ENCODE peak calls at places on chromosomes 6 and 20, in ten cellular contexts. H is ovary, A is small intestine, B is transverse colon, E is neuronal stem cell, U is tibial artery, Y is IMR-90, Q is pancreas, S is GM12865, Z is AG04449. X is an unnamed sample.

GRCh38 chr6:40710626-40711354 is 123.6 kb upstream of the LRFN2 start:
- DNase-seq in H (no peak), A (no peak), B (no peak), E (no peak), U (no peak), Y (no peak), Q (no peak), S (peak), Z (no peak), X (no peak)

GRCh38 chr6:26195924-26196845 is 109.0 kb downstream of the HFE start:
- DNase-seq in H (no peak), A (peak), B (peak), E (no peak), U (no peak), Y (peak), Q (no peak), S (peak), Z (no peak), X (no peak)

GRCh38 chr6:160174681-160175080 is 53.1 kb downstream of the SLC22A1 start:
- DNase-seq in H (no peak), A (no peak), B (no peak), E (no peak), U (no peak), Y (no peak), Q (no peak), S (no peak), Z (no peak), X (no peak)

GRCh38 chr20:50149481-50150254 is 3.9 kb downstream of the PEDS1 start:
- DNase-seq in H (no peak), A (peak), B (no peak), E (no peak), U (no peak), Y (no peak), Q (peak), S (no peak), Z (no peak), X (no peak)

GRCh38 chr20:19806806-19807691 is 49.0 kb downstream of the RIN2 start:
- DNase-seq in H (no peak), A (peak), B (no peak), E (no peak), U (no peak), Y (peak), Q (no peak), S (no peak), Z (no peak), X (no peak)

GRCh38 chr6:24147453-24148153 is 21.6 kb downstream of the NRSN1 start:
- DNase-seq in H (no peak), A (no peak), B (no peak), E (no peak), U (no peak), Y (no peak), Q (no peak), S (no peak), Z (no peak), X (no peak)

GRCh38 chr6:136600818-136601217 is 50.6 kb upstream of the MAP7 start:
- DNase-seq in H (no peak), A (no peak), B (no peak), E (no peak), U (no peak), Y (peak), Q (no peak), S (no peak), Z (no peak), X (no peak)

GRCh38 chr20:48750941-48751620 is 76.7 kb downstream of the PREX1 start:
- DNase-seq in H (no peak), A (peak), B (peak), E (peak), U (no peak), Y (no peak), Q (no peak), S (peak), Z (no peak), X (no peak)

GRCh38 chr6:90574610-90575009 is 12.3 kb downstream of the MAP3K7 start:
- DNase-seq in H (no peak), A (no peak), B (no peak), E (no peak), U (no peak), Y (peak), Q (no peak), S (no peak), Z (peak), X (peak)

GRCh38 chr20:37615507-37616425 is 78.1 kb upstream of the CTNNBL1 start:
- DNase-seq in H (no peak), A (peak), B (peak), E (peak), U (peak), Y (no peak), Q (no peak), S (peak), Z (no peak), X (no peak)

GRCh38 chr6:161584051-161584450 is 310.2 kb upstream of the AGPAT4 start:
- DNase-seq in H (no peak), A (no peak), B (no peak), E (no peak), U (no peak), Y (no peak), Q (no peak), S (no peak), Z (no peak), X (no peak)

GRCh38 chr6:134908906-134909516 is 40.9 kb downstream of the ALDH8A1 start:
- DNase-seq in H (peak), A (no peak), B (peak), E (no peak), U (peak), Y (peak), Q (no peak), S (no peak), Z (peak), X (peak)

GRCh38 chr20:41408986-41409385 is 42.4 kb upstream of the EMILIN3 start:
- DNase-seq in H (no peak), A (no peak), B (no peak), E (no peak), U (no peak), Y (no peak), Q (no peak), S (no peak), Z (no peak), X (no peak)

GRCh38 chr6:107713214-107713962 is 110.7 kb downstream of the SCML4 start:
- DNase-seq in H (no peak), A (no peak), B (no peak), E (no peak), U (no peak), Y (no peak), Q (no peak), S (peak), Z (no peak), X (no peak)

GRCh38 chr6:111817451-111818146 is 55.7 kb downstream of the FYN start:
- DNase-seq in H (no peak), A (no peak), B (no peak), E (no peak), U (peak), Y (no peak), Q (no peak), S (no peak), Z (no peak), X (no peak)

GRCh38 chr6:113732384-113732966 is 124.7 kb upstream of the MARCKS start:
- DNase-seq in H (peak), A (peak), B (no peak), E (peak), U (no peak), Y (peak), Q (peak), S (no peak), Z (no peak), X (peak)

GRCh38 chr6:130587778-130588520 is 222.1 kb downstream of the TMEM200A start:
- DNase-seq in H (no peak), A (no peak), B (no peak), E (no peak), U (no peak), Y (peak), Q (no peak), S (no peak), Z (peak), X (peak)

GRCh38 chr6:36954262-36954931 is at the start of gene PI16:
- DNase-seq in H (no peak), A (no peak), B (no peak), E (no peak), U (no peak), Y (no peak), Q (no peak), S (no peak), Z (no peak), X (no peak)

GRCh38 chr6:26205625-26206574 is 118.7 kb downstream of the HFE start:
- DNase-seq in H (no peak), A (peak), B (peak), E (no peak), U (no peak), Y (peak), Q (no peak), S (peak), Z (no peak), X (no peak)

GRCh38 chr6:142300758-142301251 is 1.0 kb upstream of the ADGRG6 start:
- DNase-seq in H (no peak), A (peak), B (peak), E (peak), U (no peak), Y (peak), Q (peak), S (no peak), Z (no peak), X (no peak)

GRCh38 chr20:14178952-14179351 is 158.5 kb downstream of the FLRT3 start:
- DNase-seq in H (no peak), A (no peak), B (no peak), E (no peak), U (no peak), Y (no peak), Q (no peak), S (no peak), Z (no peak), X (no peak)

GRCh38 chr20:60138263-60139127 is 180.3 kb downstream of the CDH26 start:
- DNase-seq in H (no peak), A (no peak), B (peak), E (no peak), U (peak), Y (peak), Q (peak), S (no peak), Z (no peak), X (no peak)
- H3K4me3 ChIP-seq in H (peak), A (no peak), B (no peak), E (no peak), U (peak), Y (peak), Q (peak), S (no peak), Z (peak), X (peak)

DNA sequence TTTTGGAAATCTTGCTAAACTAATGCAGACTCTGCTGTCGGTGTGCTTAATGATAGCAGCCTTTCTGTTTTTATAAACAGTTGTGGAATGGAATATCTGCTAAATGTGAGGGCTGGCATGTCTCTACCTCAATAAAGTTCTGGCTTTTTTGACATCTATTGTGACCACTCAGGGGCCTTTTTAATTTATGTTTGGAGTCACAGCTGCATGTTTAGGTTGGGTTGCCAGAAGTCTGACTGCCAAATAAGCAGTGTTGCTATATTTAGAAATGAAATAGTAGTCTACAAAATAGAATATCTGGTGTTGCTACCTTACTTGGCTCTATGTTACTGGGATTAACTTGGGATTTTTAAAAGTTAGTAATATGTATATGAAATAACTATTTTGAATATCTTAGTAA is 125.1 kb upstream of the LOC128125822 start:
- DNase-seq in H (no peak), A (no peak), B (no peak), E (no peak), U (no peak), Y (no peak), Q (no peak), S (no peak), Z (no peak), X (no peak)
- H3K4me3 ChIP-seq in H (no peak), A (no peak), B (no peak), E (no peak), U (no peak), Y (no peak), Q (no peak), S (no peak), Z (no peak), X (no peak)

DNA sequence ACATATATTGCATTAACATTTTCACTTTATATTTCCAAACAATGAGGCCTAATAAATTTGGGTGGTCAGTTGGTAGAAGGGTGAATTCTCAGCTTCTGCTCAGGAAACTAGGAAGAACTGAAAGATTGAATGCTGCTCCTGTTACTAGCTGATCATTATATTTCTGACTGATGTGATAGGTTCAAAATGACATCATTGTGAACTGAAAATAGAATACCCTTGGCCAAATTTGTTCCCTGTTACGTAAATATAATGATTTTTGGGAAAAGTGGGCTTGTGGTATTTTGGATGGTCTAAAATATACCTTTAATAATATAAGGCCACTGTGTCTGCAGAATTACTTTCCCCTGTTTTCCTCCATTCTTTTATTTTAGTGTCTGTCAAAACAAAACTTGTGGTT is 2.8 kb downstream of the UST start:
- DNase-seq in H (no peak), A (no peak), B (no peak), E (no peak), U (no peak), Y (no peak), Q (no peak), S (no peak), Z (no peak), X (no peak)
- H3K4me3 ChIP-seq in H (no peak), A (no peak), B (no peak), E (no peak), U (no peak), Y (no peak), Q (no peak), S (no peak), Z (no peak), X (no peak)

DNA sequence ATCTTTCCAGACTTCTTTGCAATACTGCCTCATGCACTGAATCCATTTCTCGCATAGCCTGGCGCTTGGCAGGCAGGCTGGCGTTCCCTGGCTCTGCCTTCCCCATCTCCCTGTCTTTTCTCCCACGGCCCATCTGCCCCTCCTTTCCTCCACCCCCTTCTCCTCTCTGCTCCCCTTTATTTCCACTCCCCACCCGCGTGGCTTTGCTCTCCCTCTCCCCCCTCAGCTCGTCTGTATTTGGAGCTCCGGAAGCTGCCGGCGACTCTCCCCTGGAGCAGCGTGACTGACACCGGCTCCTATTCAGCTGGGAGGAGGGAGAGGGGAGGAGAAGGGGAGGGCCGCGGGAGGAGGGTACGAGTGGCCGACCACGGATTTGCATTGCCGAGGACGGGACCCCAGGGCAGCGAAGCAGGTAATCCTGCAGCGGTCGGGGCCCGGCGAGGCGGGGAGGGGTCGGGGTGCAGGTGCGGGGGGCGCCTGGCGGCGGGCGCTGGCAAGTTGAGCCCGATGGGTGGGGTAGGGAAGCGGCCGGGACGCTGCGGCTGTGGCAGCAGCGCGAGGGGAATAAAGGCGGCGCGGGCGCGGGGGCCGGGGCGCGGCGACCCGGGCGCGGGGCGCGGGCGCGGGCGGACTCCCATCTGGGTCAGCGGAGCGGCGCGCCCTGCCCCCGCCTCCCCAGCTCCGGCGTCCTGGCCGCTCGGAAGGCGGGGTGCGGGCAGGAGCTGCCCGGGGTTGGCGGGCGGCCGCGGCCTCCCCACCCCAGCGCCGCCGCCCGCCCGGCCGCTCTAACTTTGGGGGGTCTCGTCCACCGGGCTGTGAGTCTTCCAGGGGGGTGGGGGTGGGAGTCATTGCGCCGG is at the start of gene CAP2:
- DNase-seq in H (peak), A (peak), B (peak), E (peak), U (peak), Y (peak), Q (peak), S (no peak), Z (no peak), X (no peak)
- H3K4me3 ChIP-seq in H (peak), A (peak), B (peak), E (peak), U (peak), Y (peak), Q (peak), S (no peak), Z (peak), X (peak)

GRCh38 chr6:146434991-146435390 is 108.6 kb upstream of the RAB32 start:
- DNase-seq in H (no peak), A (no peak), B (no peak), E (no peak), U (no peak), Y (no peak), Q (no peak), S (no peak), Z (no peak), X (no peak)
- H3K4me3 ChIP-seq in H (no peak), A (no peak), B (no peak), E (no peak), U (no peak), Y (no peak), Q (peak), S (no peak), Z (no peak), X (no peak)

GRCh38 chr20:52060794-52061714 is 130.5 kb downstream of the ZFP64 start:
- DNase-seq in H (no peak), A (peak), B (no peak), E (peak), U (no peak), Y (no peak), Q (no peak), S (no peak), Z (no peak), X (no peak)

GRCh38 chr20:52054123-52054522 is 137.5 kb downstream of the ZFP64 start:
- DNase-seq in H (no peak), A (peak), B (peak), E (no peak), U (no peak), Y (no peak), Q (no peak), S (peak), Z (no peak), X (no peak)

GRCh38 chr20:52056203-52057062 is 135.1 kb downstream of the ZFP64 start:
- DNase-seq in H (no peak), A (no peak), B (no peak), E (no peak), U (no peak), Y (peak), Q (no peak), S (no peak), Z (peak), X (peak)
- H3K4me3 ChIP-seq in H (no peak), A (no peak), B (no peak), E (no peak), U (no peak), Y (no peak), Q (no peak), S (no peak), Z (no peak), X (no peak)

DNA sequence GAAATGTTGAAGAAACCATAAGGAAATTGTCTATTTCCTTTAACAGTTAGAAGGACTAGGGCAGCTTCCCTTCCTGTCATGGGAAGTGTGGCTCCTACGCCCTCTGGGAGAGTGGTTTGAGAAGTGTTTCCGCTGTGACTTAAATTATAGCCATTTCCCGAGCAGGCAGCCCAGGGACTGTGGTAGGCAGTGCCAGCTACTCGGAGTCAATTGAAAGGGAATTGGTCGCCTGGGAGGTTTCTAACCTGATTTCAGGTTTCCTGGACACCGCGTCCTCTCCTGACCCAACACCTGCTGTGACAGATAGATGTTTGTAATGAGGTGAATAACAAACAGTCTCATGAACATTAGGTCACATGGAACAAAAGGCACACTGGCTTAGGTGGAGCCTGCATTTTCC is 256.1 kb upstream of the PLCB4 start:
- DNase-seq in H (peak), A (no peak), B (no peak), E (no peak), U (peak), Y (no peak), Q (no peak), S (no peak), Z (no peak), X (no peak)
- H3K4me3 ChIP-seq in H (no peak), A (no peak), B (no peak), E (no peak), U (no peak), Y (no peak), Q (no peak), S (no peak), Z (no peak), X (no peak)